ENCODE peak calls at places on chromosomes 4 and X, in four cellular contexts. R, T, V and F are unnamed samples. For H3K36me3 and H3K9me3, the result is how much of the 10 kb centered on the place peaks cover.

GRCh38 chr4:169620846-169621228 is 459 bp downstream of the CLCN3 start:
- DNase-seq in T (peak), R (peak), V (peak), F (no peak)

GRCh38 chr4:113052379-113052951 is 3.0 kb downstream of the ANK2 start:
- DNase-seq in T (no peak), R (no peak), V (no peak), F (no peak)

GRCh38 chrX:132730266-132730665 is 228.2 kb downstream of the HS6ST2 start:
- DNase-seq in T (no peak), V (no peak), R (no peak), F (no peak)

GRCh38 chrX:2714551-2714950 is 23.5 kb downstream of the CD99 start:
- DNase-seq in V (no peak), T (no peak), R (no peak), F (no peak)

GRCh38 chrX:112642349-112642748 is 37.4 kb downstream of the LHFPL1 start:
- DNase-seq in T (peak), R (peak), V (peak), F (no peak)

GRCh38 chr4:138707746-138708145 is 307.8 kb upstream of the NOCT start:
- DNase-seq in V (no peak), R (no peak), T (no peak), F (no peak)

GRCh38 chr4:82789377-82789776 is 9.2 kb downstream of the SCD5 start:
- DNase-seq in T (no peak), V (no peak), R (no peak), F (no peak)

GRCh38 chr4:151325320-151326246 is at the start of gene SH3D19:
- DNase-seq in V (peak), T (peak), R (peak), F (peak)

GRCh38 chr4:14280567-14280966 is 653.0 kb upstream of the BOD1L1 start:
- DNase-seq in T (no peak), R (no peak), V (no peak), F (no peak)

GRCh38 chrX:10620121-10620699 is at the start of gene MID1:
- DNase-seq in R (peak), V (peak), T (no peak), F (peak)

GRCh38 chr4:186627226-186627865 is 72.0 kb upstream of the MTNR1A start:
- DNase-seq in V (no peak), R (no peak), T (no peak), F (no peak)

GRCh38 chrX:44223150-44223549 is 120.3 kb downstream of the EFHC2 start:
- DNase-seq in V (peak), R (no peak), T (no peak), F (no peak)

GRCh38 chr4:123444298-123444731 is 47.7 kb downstream of the SPRY1 start:
- DNase-seq in R (peak), V (peak), T (peak), F (no peak)

GRCh38 chr4:152734015-152734698 is 45.4 kb downstream of the TIGD4 start:
- DNase-seq in T (no peak), V (no peak), R (no peak), F (no peak)

GRCh38 chrX:53071064-53071463 is 11.1 kb upstream of the TSPYL2 start:
- DNase-seq in T (no peak), R (no peak), V (no peak), F (no peak)

GRCh38 chrX:49163555-49164419 is 1.2 kb downstream of the MAGIX start:
- DNase-seq in V (peak), T (peak), R (peak), F (peak)

GRCh38 chrX:98191003-98191402 is 1307.3 kb downstream of the RPA4 start:
- DNase-seq in T (no peak), R (no peak), V (no peak), F (no peak)

GRCh38 chr4:7635435-7635834 is 200.7 kb upstream of the PSAPL1 start:
- DNase-seq in V (no peak), R (no peak), T (no peak), F (no peak)

GRCh38 chr4:6955261-6955911 is 45.8 kb downstream of the TBC1D14 start:
- DNase-seq in R (no peak), V (no peak), T (no peak), F (no peak)

GRCh38 chrX:108696690-108697089 is 39.7 kb downstream of the IRS4 start:
- DNase-seq in V (no peak), R (no peak), T (no peak), F (no peak)

GRCh38 chr4:80335554-80336358 is at the start of gene CFAP299:
- DNase-seq in T (peak), V (peak), R (peak), F (no peak)

GRCh38 chr4:121064482-121064881 is 7.9 kb downstream of the NDNF start:
- DNase-seq in T (no peak), R (no peak), V (no peak), F (no peak)

GRCh38 chr4:5793514-5793913 is 82.5 kb downstream of the EVC start:
- DNase-seq in R (no peak), T (no peak), V (no peak), F (peak)

GRCh38 chr4:153676491-153676890 is 7.6 kb upstream of the TLR2 start:
- DNase-seq in T (no peak), V (no peak), R (no peak), F (no peak)

GRCh38 chrX:124263743-124264142 is 68.7 kb upstream of the TEX13D start:
- DNase-seq in R (no peak), V (no peak), T (no peak), F (no peak)

GRCh38 chr4:13944095-13944501 is 316.6 kb upstream of the BOD1L1 start:
- DNase-seq in V (no peak), T (no peak), R (no peak), F (no peak)

GRCh38 chr4:155434904-155435303 is 58.1 kb upstream of the MAP9 start:
- DNase-seq in T (no peak), V (no peak), R (no peak), F (no peak)

GRCh38 chr4:7955393-7955792 is 15.7 kb upstream of the AFAP1 start:
- DNase-seq in R (no peak), V (no peak), T (no peak), F (no peak)

GRCh38 chr4:80125252-80126177 is 52.5 kb upstream of the ANTXR2 start:
- DNase-seq in T (no peak), V (no peak), R (peak), F (no peak)

GRCh38 chrX:150842198-150842553 is 56.3 kb downstream of the CD99L2 start:
- DNase-seq in V (no peak), R (no peak), T (no peak), F (no peak)

GRCh38 chr4:110614173-110614948 is 8.5 kb downstream of the PITX2 start:
- DNase-seq in R (no peak), V (no peak), T (no peak), F (no peak)

GRCh38 chr4:83013420-83013867 is 2.8 kb upstream of the LIN54 start:
- DNase-seq in T (no peak), V (no peak), R (no peak), F (no peak)

GRCh38 chr4:152072001-152072485 is 311.2 kb upstream of the GATB start:
- DNase-seq in R (no peak), V (no peak), T (no peak), F (no peak)

GRCh38 chr4:147948336-147948735 is 216.4 kb downstream of the ARHGAP10 start:
- DNase-seq in R (no peak), T (no peak), V (no peak), F (no peak)

GRCh38 chr4:147955827-147956565 is 224.1 kb downstream of the ARHGAP10 start:
- DNase-seq in V (no peak), T (no peak), R (no peak), F (no peak)

GRCh38 chr4:147954850-147955249 is 223.0 kb downstream of the ARHGAP10 start:
- DNase-seq in V (no peak), R (no peak), T (no peak), F (no peak)

GRCh38 chr4:147950261-147950660 is 218.4 kb downstream of the ARHGAP10 start:
- DNase-seq in R (no peak), T (no peak), V (no peak), F (no peak)

GRCh38 chr4:147950840-147951239 is 219.0 kb downstream of the ARHGAP10 start:
- DNase-seq in V (no peak), R (no peak), T (no peak), F (no peak)
- H3K36me3 ChIP-seq in V (under half), R (under half), T (under half), F (under half)

GRCh38 chr4:185108185-185108584 is 34.9 kb upstream of the SLC25A4 start:
- DNase-seq in V (no peak), T (no peak), R (no peak), F (no peak)
- H3K27ac ChIP-seq in V (no peak), T (no peak), R (no peak), F (peak)

GRCh38 chrX:136210806-136211205 is 40.4 kb downstream of the MAP7D3 start:
- DNase-seq in T (no peak), R (no peak), V (no peak), F (no peak)
- H3K9me3 ChIP-seq in T (under half), R (under half), V (under half), F (under half)

DNA sequence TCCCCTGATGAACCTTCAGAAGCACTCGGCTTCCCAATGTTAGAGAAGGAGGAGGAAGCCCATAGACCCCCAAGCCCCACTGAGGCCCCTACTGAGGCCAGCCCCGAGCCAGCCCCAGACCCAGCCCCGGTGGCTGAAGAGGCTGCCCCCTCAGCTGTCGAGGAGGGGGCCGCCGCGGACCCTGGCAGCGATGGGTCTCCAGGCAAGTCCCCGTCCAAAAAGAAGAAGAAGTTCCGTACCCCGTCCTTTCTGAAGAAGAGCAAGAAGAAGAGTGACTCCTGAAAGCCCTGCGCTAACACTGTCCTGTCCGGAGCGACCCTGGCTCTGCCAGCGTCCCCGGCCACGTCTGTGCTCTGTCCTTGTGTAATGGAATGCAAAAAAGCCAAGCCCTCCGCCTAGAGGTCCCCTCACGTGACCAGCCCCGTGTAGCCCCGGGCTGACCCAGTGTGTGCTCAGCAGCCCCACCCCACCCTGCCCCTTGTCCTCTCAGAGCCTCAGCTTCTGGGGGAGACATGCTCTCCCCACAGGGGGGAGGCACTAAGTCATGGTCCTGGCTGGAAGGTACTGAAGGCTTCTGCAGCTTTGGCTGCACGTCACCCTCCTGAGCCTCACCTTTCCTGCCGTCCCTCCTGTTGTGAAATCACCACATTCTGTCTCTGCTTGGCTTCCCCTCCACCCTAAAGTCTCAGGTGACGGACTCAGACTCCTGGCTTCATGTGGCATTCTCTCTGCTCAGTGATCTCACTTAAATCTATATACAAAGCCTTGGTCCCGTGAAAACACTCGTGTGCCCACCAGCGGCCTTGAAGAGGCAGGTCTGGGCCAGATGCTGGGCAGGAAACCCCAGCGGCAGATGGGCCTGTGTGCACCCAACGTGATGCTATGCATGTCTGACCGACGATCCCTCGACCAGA is 34.7 kb downstream of the NOP14 start:
- DNase-seq in R (no peak), T (no peak), V (no peak), F (no peak)
- H3K36me3 ChIP-seq in R (under half), T (half or more), V (under half), F (half or more)

GRCh38 chrX:18889346-18889745 is 94.6 kb downstream of the PHKA2 start:
- DNase-seq in R (no peak), V (no peak), T (no peak), F (no peak)

GRCh38 chrX:18886344-18887161 is 97.4 kb downstream of the PHKA2 start:
- DNase-seq in T (peak), R (peak), V (peak), F (peak)

GRCh38 chrX:18887177-18887820 is 96.6 kb downstream of the PHKA2 start:
- DNase-seq in R (no peak), T (no peak), V (no peak), F (no peak)

GRCh38 chrX:18888281-18888680 is 95.6 kb downstream of the PHKA2 start:
- DNase-seq in T (no peak), R (no peak), V (no peak), F (no peak)

DNA sequence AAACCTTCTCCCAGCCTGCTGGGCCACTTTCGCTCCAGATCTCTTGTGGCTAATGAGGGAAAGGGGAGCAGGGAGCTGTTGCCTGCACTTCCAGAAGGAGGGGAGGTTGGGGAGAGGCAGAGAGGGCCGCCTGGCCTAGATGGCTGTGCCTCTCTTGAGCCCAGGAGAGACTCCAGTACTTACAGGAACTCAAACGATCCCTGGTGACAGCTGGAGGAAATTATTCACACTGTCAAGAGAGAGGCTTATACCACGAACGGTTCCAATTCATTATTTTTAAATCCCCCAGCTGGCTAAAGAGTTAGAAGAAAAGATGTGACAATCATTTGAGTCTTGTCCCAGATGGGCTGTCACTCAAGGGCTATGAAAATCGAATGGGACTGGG is 96.1 kb downstream of the PHKA2 start:
- DNase-seq in T (no peak), R (no peak), V (no peak), F (no peak)
- H3K27ac ChIP-seq in T (no peak), R (peak), V (no peak), F (peak)

GRCh38 chrX:149497054-149497453 is 8.1 kb downstream of the IDS start:
- DNase-seq in V (no peak), R (no peak), T (no peak), F (no peak)

GRCh38 chrX:149497626-149498025 is 7.5 kb downstream of the IDS start:
- DNase-seq in R (no peak), T (no peak), V (no peak), F (no peak)

GRCh38 chrX:149495573-149496071 is 9.5 kb downstream of the IDS start:
- DNase-seq in T (peak), R (no peak), V (no peak), F (no peak)

GRCh38 chrX:149499766-149500165 is 5.3 kb downstream of the IDS start:
- DNase-seq in R (no peak), T (no peak), V (no peak), F (peak)

GRCh38 chrX:149498767-149499166 is 6.3 kb downstream of the IDS start:
- DNase-seq in V (no peak), R (no peak), T (no peak), F (no peak)
- H3K9me3 ChIP-seq in V (under half), R (under half), T (under half), F (under half)

GRCh38 chr4:65791807-65792308 is 121.6 kb upstream of the EPHA5 start:
- DNase-seq in V (peak), R (no peak), T (no peak), F (no peak)

GRCh38 chr4:65791111-65791806 is 121.0 kb upstream of the EPHA5 start:
- DNase-seq in R (no peak), T (no peak), V (no peak), F (no peak)

GRCh38 chr4:65789850-65790249 is 119.6 kb upstream of the EPHA5 start:
- DNase-seq in V (no peak), R (no peak), T (no peak), F (no peak)

GRCh38 chr4:65789341-65789740 is 119.1 kb upstream of the EPHA5 start:
- DNase-seq in T (no peak), R (no peak), V (no peak), F (no peak)
- H3K36me3 ChIP-seq in T (under half), R (under half), V (under half), F (under half)

GRCh38 chrX:7115557-7115956 is 32.0 kb upstream of the STS start:
- DNase-seq in R (no peak), V (peak), T (no peak), F (no peak)
- H3K27ac ChIP-seq in R (no peak), V (no peak), T (no peak), F (no peak)

GRCh38 chrX:102063445-102064074 is 61.9 kb upstream of the TCEAL2 start:
- DNase-seq in T (no peak), V (no peak), R (no peak), F (no peak)
- H3K9me3 ChIP-seq in T (under half), V (under half), R (under half), F (under half)

DNA sequence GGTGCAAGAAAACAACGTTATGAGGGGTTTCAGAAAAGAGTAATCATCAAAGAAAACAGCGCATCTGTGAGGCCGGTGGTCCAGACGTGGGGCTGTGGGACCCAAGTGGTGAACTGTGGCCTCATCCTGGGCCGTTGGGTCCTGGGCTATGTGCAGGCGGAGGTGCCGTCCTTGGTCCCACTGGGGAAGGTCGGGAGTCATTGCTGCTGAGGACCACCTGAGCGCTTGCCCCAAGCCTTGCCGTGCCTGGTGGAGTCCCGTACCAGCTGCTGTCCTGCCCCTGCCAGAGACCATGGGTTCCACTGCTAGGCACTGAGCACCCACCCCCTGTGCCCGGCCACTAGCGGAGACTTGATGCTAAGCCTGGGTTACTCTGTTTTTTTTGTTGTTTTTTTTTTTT is 25.5 kb upstream of the UVSSA start:
- DNase-seq in T (no peak), V (no peak), R (no peak), F (no peak)
- H3K36me3 ChIP-seq in T (half or more), V (under half), R (under half), F (under half)